ENCODE peak calls at places on chromosomes 2 and 18, in four cellular contexts. One of them, this sample, is unnamed.

GRCh38 chr18:46536215-46536874 is 120.7 kb downstream of the LOXHD1 start:
- DNase-seq in ascending aorta: no peak
- DNase-seq in osteoblast: no peak
- DNase-seq in upper lobe of right lung: no peak
- DNase-seq in this sample: no peak

GRCh38 chr18:78768655-78769501 is 210.7 kb upstream of the SALL3 start:
- DNase-seq in upper lobe of right lung: no peak
- DNase-seq in ascending aorta: no peak
- DNase-seq in osteoblast: no peak
- DNase-seq in this sample: peak; percentile 72

GRCh38 chr2:148459300-148459891 is 185.2 kb upstream of the EPC2 start:
- DNase-seq in upper lobe of right lung: no peak
- DNase-seq in ascending aorta: no peak
- DNase-seq in osteoblast: no peak
- DNase-seq in this sample: no peak

GRCh38 chr2:220555961-220556360 is 928.5 kb downstream of the SLC4A3 start:
- DNase-seq in osteoblast: no peak
- DNase-seq in upper lobe of right lung: no peak
- DNase-seq in ascending aorta: no peak
- DNase-seq in this sample: no peak

GRCh38 chr2:24421668-24422067 is 61.3 kb upstream of the ITSN2 start:
- DNase-seq in upper lobe of right lung: no peak
- DNase-seq in osteoblast: no peak
- DNase-seq in ascending aorta: no peak
- DNase-seq in this sample: peak; percentile 55

GRCh38 chr2:236622660-236623059 is 53.0 kb downstream of the ACKR3 start:
- DNase-seq in upper lobe of right lung: peak; percentile 38
- DNase-seq in ascending aorta: no peak
- DNase-seq in osteoblast: no peak
- DNase-seq in this sample: no peak

GRCh38 chr2:11342561-11343343 is 1.7 kb downstream of the ROCK2 start:
- DNase-seq in osteoblast: peak; percentile 89
- DNase-seq in upper lobe of right lung: no peak
- DNase-seq in ascending aorta: no peak
- DNase-seq in this sample: no peak

GRCh38 chr2:37326285-37326684 is 1.7 kb upstream of the PRKD3 start:
- DNase-seq in upper lobe of right lung: no peak
- DNase-seq in ascending aorta: no peak
- DNase-seq in osteoblast: peak; percentile 96
- DNase-seq in this sample: no peak

GRCh38 chr2:46970334-46971288 is 55.0 kb upstream of the MCFD2 start:
- DNase-seq in upper lobe of right lung: no peak
- DNase-seq in ascending aorta: peak; percentile 64
- DNase-seq in osteoblast: peak; percentile 88
- DNase-seq in this sample: peak; percentile 68

GRCh38 chr2:74152954-74153353 is 5.2 kb upstream of the BOLA3 start:
- DNase-seq in ascending aorta: no peak
- DNase-seq in upper lobe of right lung: no peak
- DNase-seq in osteoblast: no peak
- DNase-seq in this sample: no peak

GRCh38 chr2:212968284-212969081 is 182.9 kb downstream of the IKZF2 start:
- DNase-seq in ascending aorta: no peak
- DNase-seq in osteoblast: peak; percentile 35
- DNase-seq in upper lobe of right lung: no peak
- DNase-seq in this sample: no peak

GRCh38 chr2:218032336-218033171 is 29.8 kb upstream of the TNS1 start:
- DNase-seq in ascending aorta: no peak
- DNase-seq in upper lobe of right lung: no peak
- DNase-seq in osteoblast: peak; percentile 68
- DNase-seq in this sample: no peak

DNA sequence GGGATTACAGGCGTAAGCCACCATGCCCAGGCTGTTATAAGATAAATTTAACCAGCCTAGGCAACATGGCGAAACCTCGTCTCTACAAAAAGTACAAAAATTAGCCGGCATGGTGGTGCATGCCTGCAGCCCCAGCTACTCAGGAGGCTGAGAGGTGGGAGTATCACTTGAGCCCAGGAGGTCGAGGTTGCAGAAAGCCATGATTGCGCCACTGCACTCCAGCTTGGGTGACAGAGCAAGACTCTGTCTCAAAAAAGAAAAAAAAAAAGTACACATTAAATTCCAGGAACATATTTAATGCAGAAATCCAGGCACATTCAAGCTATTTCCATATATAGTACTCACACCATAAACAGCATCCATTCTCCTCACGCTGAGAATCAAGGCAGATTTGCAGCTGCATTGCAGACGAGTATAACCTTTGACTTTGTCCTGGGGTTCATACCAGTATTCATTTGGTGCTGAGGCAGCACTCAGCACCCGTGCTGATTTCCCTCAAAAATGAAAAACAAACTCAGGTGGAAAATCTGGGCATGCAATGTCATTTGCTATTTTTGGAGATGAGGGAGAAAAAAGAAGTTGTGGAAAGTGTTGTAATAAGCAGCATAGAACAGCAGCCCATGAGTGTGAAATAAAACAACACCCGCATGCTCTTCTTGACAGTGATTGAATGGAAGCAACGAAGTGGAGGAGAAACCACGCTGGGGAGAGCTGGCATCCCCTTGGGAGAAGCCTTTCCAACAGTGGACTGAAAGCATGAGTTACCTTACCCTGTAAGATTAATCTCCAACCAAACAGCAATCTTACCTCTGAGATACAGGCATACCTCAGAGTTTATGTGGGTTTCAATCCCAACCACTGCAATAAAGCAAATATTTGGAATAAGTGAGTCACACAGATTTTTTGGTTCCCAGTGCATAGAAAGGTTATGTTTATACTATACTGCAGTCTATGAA is 46.8 kb upstream of the ANXA4 start:
- DNase-seq in osteoblast: no peak
- DNase-seq in ascending aorta: no peak
- DNase-seq in upper lobe of right lung: no peak
- DNase-seq in this sample: no peak
- H3K4me3 ChIP-seq in osteoblast: peak overlapping the region; percentile 38
- H3K4me3 ChIP-seq in ascending aorta: no peak overlapping the region
- H3K4me3 ChIP-seq in upper lobe of right lung: no peak overlapping the region
- H3K4me3 ChIP-seq in this sample: no peak overlapping the region

DNA sequence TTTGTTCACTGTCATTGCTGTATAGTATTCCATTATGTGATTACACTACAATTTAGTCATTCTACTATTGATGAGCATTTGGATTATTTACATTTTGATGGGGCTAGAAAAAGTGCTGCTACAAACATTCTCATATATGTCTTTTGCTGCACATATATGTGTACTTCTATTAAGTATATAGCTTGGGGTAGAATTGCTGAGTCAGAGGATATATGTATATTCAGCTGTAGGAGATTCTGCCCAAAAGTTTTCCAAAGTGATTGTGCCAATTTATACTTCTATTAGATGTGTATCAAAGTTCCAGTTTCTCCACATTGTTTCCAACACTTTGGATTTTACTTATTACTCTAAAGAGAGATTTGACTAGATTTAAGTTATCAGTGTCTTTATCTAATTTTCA is 101.7 kb upstream of the UGP2 start:
- DNase-seq in ascending aorta: no peak
- DNase-seq in upper lobe of right lung: no peak
- DNase-seq in osteoblast: no peak
- DNase-seq in this sample: no peak
- H3K4me1 ChIP-seq in ascending aorta: peaks cover 29% of the 10 kb centered on the region
- H3K4me1 ChIP-seq in upper lobe of right lung: no peaks in the 10 kb centered on the region
- H3K4me1 ChIP-seq in osteoblast: peaks cover 44% of the 10 kb centered on the region
- H3K4me1 ChIP-seq in this sample: no peaks in the 10 kb centered on the region

GRCh38 chr2:223697921-223698645 is 95.9 kb upstream of the SCG2 start:
- DNase-seq in upper lobe of right lung: no peak
- DNase-seq in osteoblast: no peak
- DNase-seq in ascending aorta: no peak
- DNase-seq in this sample: no peak
- TF ChIP-seq CTCF in upper lobe of right lung: no peak
- TF ChIP-seq CTCF in osteoblast: no peak
- TF ChIP-seq CTCF in ascending aorta: no peak
- TF ChIP-seq CTCF in this sample: no peak

GRCh38 chr2:188079176-188079575 is 212.5 kb upstream of the GULP1 start:
- DNase-seq in upper lobe of right lung: no peak
- DNase-seq in osteoblast: no peak
- DNase-seq in ascending aorta: no peak
- DNase-seq in this sample: no peak

GRCh38 chr2:188077757-188078156 is 213.9 kb upstream of the GULP1 start:
- DNase-seq in osteoblast: no peak
- DNase-seq in ascending aorta: no peak
- DNase-seq in upper lobe of right lung: no peak
- DNase-seq in this sample: no peak

GRCh38 chr2:188078544-188078943 is 213.1 kb upstream of the GULP1 start:
- DNase-seq in ascending aorta: no peak
- DNase-seq in upper lobe of right lung: no peak
- DNase-seq in osteoblast: no peak
- DNase-seq in this sample: no peak

GRCh38 chr2:188076149-188077056 is 215.3 kb upstream of the GULP1 start:
- DNase-seq in upper lobe of right lung: no peak
- DNase-seq in osteoblast: no peak
- DNase-seq in ascending aorta: no peak
- DNase-seq in this sample: no peak
- H3K4me3 ChIP-seq in upper lobe of right lung: no peak overlapping the region
- H3K4me3 ChIP-seq in osteoblast: no peak overlapping the region
- H3K4me3 ChIP-seq in ascending aorta: no peak overlapping the region
- H3K4me3 ChIP-seq in this sample: no peak overlapping the region

DNA sequence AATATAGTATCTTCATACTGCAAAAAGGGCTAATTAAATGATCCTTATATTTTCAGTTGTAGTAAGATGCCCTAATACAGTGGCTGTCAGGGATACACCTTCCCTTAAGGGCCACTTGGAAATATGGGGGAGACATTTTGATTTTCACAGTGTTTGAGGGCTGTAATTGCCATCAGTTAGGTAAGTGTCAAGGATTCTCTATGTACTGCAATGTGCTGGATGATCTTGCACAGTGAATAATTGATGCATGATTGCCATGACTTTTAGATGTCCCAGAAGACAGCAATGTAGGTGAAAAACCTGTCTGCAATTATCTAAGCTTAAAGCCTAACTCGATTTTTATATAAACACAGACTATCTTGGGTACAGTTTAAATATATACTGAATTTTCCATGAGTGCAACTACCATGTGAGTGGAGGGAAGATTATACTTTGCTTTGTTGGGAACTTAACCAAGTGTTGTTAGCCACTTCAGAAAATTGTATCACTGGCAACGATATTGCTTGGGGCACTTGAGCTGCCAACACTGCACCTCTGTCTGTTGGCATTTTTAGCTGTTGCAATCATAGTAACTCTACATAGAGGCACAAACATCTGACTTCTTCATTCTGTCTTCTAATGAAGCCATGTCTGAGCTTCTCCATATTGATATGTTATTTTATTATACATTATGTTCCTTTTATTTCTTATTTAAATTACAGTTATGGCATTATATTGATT is 45.2 kb downstream of the MAIP1 start:
- DNase-seq in upper lobe of right lung: no peak
- DNase-seq in ascending aorta: no peak
- DNase-seq in osteoblast: no peak
- DNase-seq in this sample: no peak
- H3K4me1 ChIP-seq in upper lobe of right lung: no peaks in the 10 kb centered on the region
- H3K4me1 ChIP-seq in ascending aorta: no peaks in the 10 kb centered on the region
- H3K4me1 ChIP-seq in osteoblast: no peaks in the 10 kb centered on the region
- H3K4me1 ChIP-seq in this sample: no peaks in the 10 kb centered on the region

GRCh38 chr2:143572421-143572820 is 443.2 kb downstream of the ARHGAP15 start:
- DNase-seq in upper lobe of right lung: no peak
- DNase-seq in osteoblast: no peak
- DNase-seq in ascending aorta: no peak
- DNase-seq in this sample: no peak

GRCh38 chr2:143577489-143577888 is 448.3 kb downstream of the ARHGAP15 start:
- DNase-seq in upper lobe of right lung: no peak
- DNase-seq in osteoblast: no peak
- DNase-seq in ascending aorta: no peak
- DNase-seq in this sample: no peak

GRCh38 chr2:143574069-143574468 is 444.9 kb downstream of the ARHGAP15 start:
- DNase-seq in upper lobe of right lung: no peak
- DNase-seq in ascending aorta: no peak
- DNase-seq in osteoblast: no peak
- DNase-seq in this sample: no peak

GRCh38 chr2:143579456-143579855 is 450.2 kb downstream of the ARHGAP15 start:
- DNase-seq in osteoblast: no peak
- DNase-seq in upper lobe of right lung: no peak
- DNase-seq in ascending aorta: no peak
- DNase-seq in this sample: no peak

GRCh38 chr2:143575340-143575739 is 446.1 kb downstream of the ARHGAP15 start:
- DNase-seq in ascending aorta: no peak
- DNase-seq in upper lobe of right lung: no peak
- DNase-seq in osteoblast: no peak
- DNase-seq in this sample: no peak
- TF ChIP-seq CTCF in ascending aorta: no peak
- TF ChIP-seq CTCF in upper lobe of right lung: peak; percentile 31
- TF ChIP-seq CTCF in osteoblast: peak; percentile 73
- TF ChIP-seq CTCF in this sample: no peak

GRCh38 chr2:65640793-65641103 is 208.3 kb upstream of the SPRED2 start:
- DNase-seq in upper lobe of right lung: no peak
- DNase-seq in osteoblast: no peak
- DNase-seq in ascending aorta: no peak
- DNase-seq in this sample: no peak

GRCh38 chr2:65637061-65637460 is 204.7 kb upstream of the SPRED2 start:
- DNase-seq in upper lobe of right lung: no peak
- DNase-seq in ascending aorta: no peak
- DNase-seq in osteoblast: no peak
- DNase-seq in this sample: no peak

GRCh38 chr2:65639156-65639876 is 206.9 kb upstream of the SPRED2 start:
- DNase-seq in osteoblast: no peak
- DNase-seq in upper lobe of right lung: no peak
- DNase-seq in ascending aorta: no peak
- DNase-seq in this sample: no peak

GRCh38 chr2:65636024-65636423 is 203.6 kb upstream of the SPRED2 start:
- DNase-seq in ascending aorta: no peak
- DNase-seq in upper lobe of right lung: no peak
- DNase-seq in osteoblast: no peak
- DNase-seq in this sample: no peak

DNA sequence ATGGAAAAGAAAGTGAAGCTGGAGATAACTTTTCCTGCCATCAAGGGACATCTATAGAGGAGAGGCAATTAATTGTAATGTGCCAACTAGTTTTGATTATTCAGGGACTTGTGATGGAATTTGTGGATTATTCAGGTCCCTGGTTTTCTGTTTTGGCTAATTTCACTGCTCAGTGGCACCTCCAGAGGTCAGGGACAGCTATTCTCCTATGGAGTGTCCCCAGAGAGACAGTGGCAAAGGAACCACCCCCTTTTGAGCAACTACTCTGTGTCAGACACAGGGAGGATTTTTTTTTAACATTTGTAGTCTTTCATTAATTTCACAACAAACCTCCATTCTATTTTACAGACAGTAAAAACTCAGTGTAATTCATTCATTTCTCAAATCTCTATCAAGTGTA is 206.0 kb upstream of the SPRED2 start:
- DNase-seq in upper lobe of right lung: no peak
- DNase-seq in ascending aorta: no peak
- DNase-seq in osteoblast: no peak
- DNase-seq in this sample: no peak
- H3K4me3 ChIP-seq in upper lobe of right lung: no peak overlapping the region
- H3K4me3 ChIP-seq in ascending aorta: no peak overlapping the region
- H3K4me3 ChIP-seq in osteoblast: no peak overlapping the region
- H3K4me3 ChIP-seq in this sample: no peak overlapping the region